ENCODE peak calls at places on chromosomes 1 and 21, in six cellular contexts. One of them, this sample, is unnamed.

GRCh38 chr1:67733741-67734690 is 49.0 kb downstream of the GADD45A start:
- DNase-seq in H1: peak; percentile 43
- DNase-seq in HepG2: no peak
- DNase-seq in HCT116: no peak
- DNase-seq in GM12878: no peak
- DNase-seq in K562: peak; percentile 95
- DNase-seq in this sample: no peak

GRCh38 chr1:45617618-45618017 is 6.2 kb downstream of the CCDC17 start:
- DNase-seq in HCT116: no peak
- DNase-seq in GM12878: no peak
- DNase-seq in HepG2: no peak
- DNase-seq in H1: no peak
- DNase-seq in K562: no peak
- DNase-seq in this sample: no peak

GRCh38 chr21:43917515-43918384 is 52.7 kb downstream of the AGPAT3 start:
- DNase-seq in GM12878: peak; percentile 25
- DNase-seq in HCT116: peak; percentile 15
- DNase-seq in K562: peak; percentile 58
- DNase-seq in H1: no peak
- DNase-seq in HepG2: peak; percentile 40
- DNase-seq in this sample: no peak

GRCh38 chr1:162548170-162548569 is 13.4 kb upstream of the UAP1 start:
- DNase-seq in HCT116: no peak
- DNase-seq in GM12878: no peak
- DNase-seq in H1: no peak
- DNase-seq in K562: no peak
- DNase-seq in HepG2: no peak
- DNase-seq in this sample: no peak

GRCh38 chr1:96521994-96522760 is 199.4 kb upstream of the PTBP2 start:
- DNase-seq in HCT116: no peak
- DNase-seq in K562: no peak
- DNase-seq in H1: no peak
- DNase-seq in HepG2: no peak
- DNase-seq in GM12878: no peak
- DNase-seq in this sample: peak; percentile 57

GRCh38 chr1:112396668-112397025 is 633 bp downstream of the CTTNBP2NL start:
- DNase-seq in HCT116: no peak
- DNase-seq in GM12878: no peak
- DNase-seq in H1: no peak
- DNase-seq in K562: no peak
- DNase-seq in HepG2: no peak
- DNase-seq in this sample: no peak

GRCh38 chr1:9275567-9276034 is 17.1 kb upstream of the SPSB1 start:
- DNase-seq in HepG2: peak; percentile 46
- DNase-seq in GM12878: peak; percentile 59
- DNase-seq in H1: no peak
- DNase-seq in HCT116: peak; percentile 42
- DNase-seq in K562: peak; percentile 60
- DNase-seq in this sample: no peak

GRCh38 chr1:178464141-178464540 is 32.6 kb downstream of the CLEC20A start:
- DNase-seq in K562: no peak
- DNase-seq in GM12878: no peak
- DNase-seq in HCT116: no peak
- DNase-seq in H1: no peak
- DNase-seq in HepG2: no peak
- DNase-seq in this sample: no peak

GRCh38 chr1:71232786-71233185 is 152.0 kb upstream of the ZRANB2 start:
- DNase-seq in K562: no peak
- DNase-seq in HepG2: no peak
- DNase-seq in H1: no peak
- DNase-seq in HCT116: no peak
- DNase-seq in GM12878: no peak
- DNase-seq in this sample: no peak

GRCh38 chr1:9322845-9323244 is 30.2 kb downstream of the SPSB1 start:
- DNase-seq in GM12878: no peak
- DNase-seq in HCT116: no peak
- DNase-seq in HepG2: no peak
- DNase-seq in H1: no peak
- DNase-seq in K562: no peak
- DNase-seq in this sample: no peak

GRCh38 chr1:158793604-158794003 is 12.6 kb upstream of the OR6N2 start:
- DNase-seq in GM12878: no peak
- DNase-seq in HepG2: no peak
- DNase-seq in H1: peak; percentile 58
- DNase-seq in HCT116: no peak
- DNase-seq in K562: no peak
- DNase-seq in this sample: peak; percentile 22

GRCh38 chr1:63486679-63487078 is 36.3 kb downstream of the ITGB3BP start:
- DNase-seq in HCT116: no peak
- DNase-seq in GM12878: no peak
- DNase-seq in HepG2: no peak
- DNase-seq in K562: no peak
- DNase-seq in H1: no peak
- DNase-seq in this sample: no peak

GRCh38 chr21:41750532-41751151 is 16.2 kb downstream of the RIPK4 start:
- DNase-seq in K562: no peak
- DNase-seq in H1: no peak
- DNase-seq in HepG2: peak; percentile 85
- DNase-seq in HCT116: no peak
- DNase-seq in GM12878: no peak
- DNase-seq in this sample: no peak

GRCh38 chr1:224707849-224708725 is 92.0 kb downstream of the CNIH3 start:
- DNase-seq in GM12878: no peak
- DNase-seq in K562: no peak
- DNase-seq in HCT116: no peak
- DNase-seq in H1: no peak
- DNase-seq in HepG2: no peak
- DNase-seq in this sample: no peak

GRCh38 chr1:227725036-227725435 is 10.1 kb downstream of the JMJD4 start:
- DNase-seq in HCT116: no peak
- DNase-seq in GM12878: no peak
- DNase-seq in H1: no peak
- DNase-seq in HepG2: no peak
- DNase-seq in K562: no peak
- DNase-seq in this sample: no peak

GRCh38 chr1:2946999-2947650 is 74.1 kb upstream of the ACTRT2 start:
- DNase-seq in HepG2: no peak
- DNase-seq in HCT116: no peak
- DNase-seq in H1: no peak
- DNase-seq in GM12878: no peak
- DNase-seq in K562: no peak
- DNase-seq in this sample: no peak

GRCh38 chr1:44677201-44677520 is 2.6 kb downstream of the ARMH1 start:
- DNase-seq in K562: peak; percentile 43
- DNase-seq in HepG2: peak; percentile 74
- DNase-seq in H1: no peak
- DNase-seq in GM12878: no peak
- DNase-seq in HCT116: no peak
- DNase-seq in this sample: no peak

GRCh38 chr1:151458936-151459330 is 361 bp downstream of the POGZ start:
- DNase-seq in GM12878: no peak
- DNase-seq in HCT116: peak; percentile 52
- DNase-seq in K562: peak; percentile 89
- DNase-seq in HepG2: peak; percentile 41
- DNase-seq in H1: peak; percentile 72
- DNase-seq in this sample: peak; percentile 50
- TF ChIP-seq ZNF274 in GM12878: no peak
- TF ChIP-seq ZNF274 in HCT116: no peak
- TF ChIP-seq ZNF274 in K562: no peak
- TF ChIP-seq ZNF274 in HepG2: no peak
- TF ChIP-seq ZNF274 in H1: no peak
- TF ChIP-seq ZNF274 in this sample: no peak

DNA sequence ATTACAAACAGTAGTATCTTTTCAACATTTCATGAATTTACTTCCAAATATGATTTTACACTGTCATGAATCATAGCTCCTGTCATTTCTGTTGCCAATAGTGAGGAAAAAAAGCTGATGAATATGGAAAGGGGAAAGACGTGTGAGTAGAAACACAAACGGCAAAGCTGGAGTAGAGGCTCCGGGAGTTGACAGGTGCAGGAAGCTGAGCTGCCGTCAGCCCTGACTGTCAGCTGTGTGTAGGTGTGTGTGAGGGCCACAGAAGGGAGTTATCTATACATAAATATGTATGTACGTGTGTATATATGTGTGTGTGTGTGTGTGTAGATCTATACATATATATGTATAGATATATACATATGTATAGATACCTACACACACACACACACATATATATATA is 416.8 kb downstream of the ZP4 start:
- DNase-seq in HCT116: no peak
- DNase-seq in H1: no peak
- DNase-seq in GM12878: no peak
- DNase-seq in K562: no peak
- DNase-seq in HepG2: no peak
- DNase-seq in this sample: no peak
- H3K4me3 ChIP-seq in HCT116: no peak overlapping the region
- H3K4me3 ChIP-seq in H1: no peak overlapping the region
- H3K4me3 ChIP-seq in GM12878: no peak overlapping the region
- H3K4me3 ChIP-seq in K562: no peak overlapping the region
- H3K4me3 ChIP-seq in HepG2: no peak overlapping the region
- H3K4me3 ChIP-seq in this sample: no peak overlapping the region

GRCh38 chr1:10685196-10685850 is 111.1 kb downstream of the CASZ1 start:
- DNase-seq in K562: no peak
- DNase-seq in H1: no peak
- DNase-seq in HepG2: no peak
- DNase-seq in GM12878: no peak
- DNase-seq in HCT116: no peak
- DNase-seq in this sample: no peak
- H3K4me1 ChIP-seq in K562: peaks cover 40% of the 10 kb centered on the region
- H3K4me1 ChIP-seq in H1: peaks cover 11% of the 10 kb centered on the region
- H3K4me1 ChIP-seq in HepG2: peaks cover 84% of the 10 kb centered on the region
- H3K4me1 ChIP-seq in GM12878: no peaks in the 10 kb centered on the region
- H3K4me1 ChIP-seq in HCT116: peaks cover 19% of the 10 kb centered on the region
- H3K4me1 ChIP-seq in this sample: peaks cover 19% of the 10 kb centered on the region

GRCh38 chr1:160548960-160549664 is 26.1 kb upstream of the SLAMF6 start:
- DNase-seq in H1: no peak
- DNase-seq in HepG2: no peak
- DNase-seq in GM12878: peak; percentile 91
- DNase-seq in HCT116: no peak
- DNase-seq in K562: peak; percentile 31
- DNase-seq in this sample: no peak

GRCh38 chr1:160547371-160547901 is 24.4 kb upstream of the SLAMF6 start:
- DNase-seq in K562: no peak
- DNase-seq in GM12878: no peak
- DNase-seq in HCT116: no peak
- DNase-seq in HepG2: no peak
- DNase-seq in H1: no peak
- DNase-seq in this sample: no peak

GRCh38 chr1:160546942-160547341 is 23.9 kb upstream of the SLAMF6 start:
- DNase-seq in HCT116: no peak
- DNase-seq in H1: no peak
- DNase-seq in GM12878: no peak
- DNase-seq in HepG2: no peak
- DNase-seq in K562: no peak
- DNase-seq in this sample: no peak

GRCh38 chr1:160549665-160550006 is 26.6 kb upstream of the SLAMF6 start:
- DNase-seq in GM12878: no peak
- DNase-seq in HCT116: no peak
- DNase-seq in H1: no peak
- DNase-seq in HepG2: no peak
- DNase-seq in K562: no peak
- DNase-seq in this sample: no peak

DNA sequence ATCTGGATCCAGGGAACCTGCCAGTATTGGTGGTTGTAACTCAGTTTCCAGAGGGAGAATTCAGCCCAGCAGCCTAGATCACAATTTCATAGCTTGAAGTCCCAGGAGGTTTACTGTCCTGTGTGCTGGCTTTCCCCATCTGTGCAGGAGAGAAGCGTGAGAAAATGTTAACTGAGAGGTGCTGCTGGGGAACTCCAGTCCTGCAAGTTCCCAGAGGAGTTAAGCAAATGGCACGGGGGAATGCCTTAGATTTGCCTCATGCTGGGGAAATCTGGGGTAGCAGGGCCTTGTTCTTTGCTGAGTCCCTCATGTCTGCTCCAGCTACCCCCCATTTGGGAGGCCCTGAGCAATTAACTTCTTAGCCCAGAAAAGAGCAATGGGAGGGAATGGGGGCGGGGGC is 25.1 kb upstream of the SLAMF6 start:
- DNase-seq in K562: no peak
- DNase-seq in HepG2: no peak
- DNase-seq in GM12878: peak; percentile 97
- DNase-seq in H1: no peak
- DNase-seq in HCT116: no peak
- DNase-seq in this sample: no peak
- TF ChIP-seq ZNF274 in K562: no peak
- TF ChIP-seq ZNF274 in HepG2: no peak
- TF ChIP-seq ZNF274 in GM12878: no peak
- TF ChIP-seq ZNF274 in H1: no peak
- TF ChIP-seq ZNF274 in HCT116: no peak
- TF ChIP-seq ZNF274 in this sample: no peak